ENCODE peak calls at places on chromosomes 6 and 20, in five cellular contexts. E, H, I, K and Q are unnamed samples.

GRCh38 chr6:13615802-13616140 is 636 bp downstream of the NOL7 start:
- DNase-seq in E (peak; percentile 84), K (peak; percentile 22), H (peak; percentile 53), I (no peak), Q (no peak)

GRCh38 chr6:110492584-110492983 is 16.2 kb upstream of the SLC22A16 start:
- DNase-seq in E (no peak), I (no peak), H (no peak), K (no peak), Q (no peak)

GRCh38 chr6:149077208-149077607 is 240.3 kb upstream of the TAB2 start:
- DNase-seq in E (no peak), K (no peak), H (no peak), I (no peak), Q (no peak)

GRCh38 chr6:170102582-170103481 is 188.0 kb downstream of the DLL1 start:
- DNase-seq in E (peak; percentile 78), K (no peak), H (no peak), I (no peak), Q (no peak)

GRCh38 chr6:73538116-73538779 is 17.4 kb upstream of the EEF1A1 start:
- DNase-seq in I (no peak), K (no peak), E (no peak), H (no peak), Q (no peak)

GRCh38 chr6:39812853-39813533 is 20.8 kb downstream of the DAAM2 start:
- DNase-seq in K (no peak), E (no peak), H (peak; percentile 37), I (no peak), Q (no peak)

GRCh38 chr6:150394886-150395285 is 26.1 kb downstream of the IYD start:
- DNase-seq in H (no peak), E (no peak), K (no peak), I (no peak), Q (no peak)

GRCh38 chr6:136753624-136754023 is 38.7 kb downstream of the MAP3K5 start:
- DNase-seq in H (no peak), E (no peak), I (peak; percentile 77), K (no peak), Q (no peak)

GRCh38 chr20:58877374-58878360 is 25.2 kb downstream of the GNAS start:
- DNase-seq in I (no peak), K (no peak), H (peak; percentile 73), E (no peak), Q (no peak)

GRCh38 chr20:19976595-19977372 is 40.4 kb upstream of the NAA20 start:
- DNase-seq in H (peak; percentile 85), I (no peak), K (peak; percentile 66), E (peak; percentile 88), Q (no peak)

GRCh38 chr20:4763261-4763660 is 41.6 kb downstream of the PRND start:
- DNase-seq in E (no peak), I (no peak), K (no peak), H (no peak), Q (no peak)

GRCh38 chr6:16658661-16659060 is 102.6 kb downstream of the ATXN1 start:
- DNase-seq in E (no peak), I (no peak), H (no peak), K (no peak), Q (no peak)

GRCh38 chr20:45944151-45944964 is 9.9 kb downstream of the PCIF1 start:
- DNase-seq in K (no peak), H (no peak), I (no peak), E (no peak), Q (no peak)

GRCh38 chr6:44246663-44247337 is at the start of gene HSP90AB1:
- DNase-seq in I (peak; percentile 95), K (peak; percentile 95), E (peak; percentile 97), H (peak; percentile 98), Q (peak; percentile 98)

GRCh38 chr6:125363360-125364121 is 61.8 kb upstream of the HDDC2 start:
- DNase-seq in K (peak; percentile 86), E (peak; percentile 88), H (peak; percentile 59), I (no peak), Q (no peak)

GRCh38 chr6:157222201-157222981 is 100.9 kb downstream of the TMEM242 start:
- DNase-seq in E (no peak), I (no peak), H (no peak), K (no peak), Q (no peak)

GRCh38 chr6:31900917-31901414 is 920 bp downstream of the ZBTB12 start:
- DNase-seq in I (no peak), H (peak; percentile 34), E (no peak), K (no peak), Q (no peak)

GRCh38 chr20:36720510-36720909 is 25.4 kb downstream of the NDRG3 start:
- DNase-seq in K (no peak), H (no peak), E (no peak), I (no peak), Q (no peak)

GRCh38 chr6:78526432-78526831 is 340.9 kb upstream of the IRAK1BP1 start:
- DNase-seq in K (no peak), H (no peak), E (no peak), I (no peak), Q (no peak)

GRCh38 chr20:62935968-62936585 is 1.9 kb upstream of the GID8 start:
- DNase-seq in I (no peak), E (no peak), K (no peak), H (no peak), Q (no peak)

GRCh38 chr6:96898241-96898851 is 655 bp upstream of the NDUFAF4 start:
- DNase-seq in H (no peak), E (no peak), I (no peak), K (no peak), Q (no peak)

GRCh38 chr6:32668226-32668747 is 1.8 kb upstream of the HLA-DQB1 start:
- DNase-seq in H (peak; percentile 88), E (no peak), K (peak; percentile 78), I (peak; percentile 28), Q (peak; percentile 54)

GRCh38 chr6:26205161-26205624 is 118.0 kb downstream of the HFE start:
- DNase-seq in E (peak; percentile 92), K (peak; percentile 90), I (peak; percentile 84), H (peak; percentile 87), Q (no peak)

GRCh38 chr20:48231253-48231652 is 446.0 kb upstream of the SULF2 start:
- DNase-seq in K (no peak), I (no peak), H (no peak), E (peak; percentile 29), Q (no peak)

GRCh38 chr6:144566868-144567615 is 281.9 kb downstream of the UTRN start:
- DNase-seq in I (no peak), H (no peak), K (no peak), E (no peak), Q (no peak)

GRCh38 chr20:47292581-47292980 is 63.9 kb downstream of the ZMYND8 start:
- DNase-seq in I (no peak), K (no peak), E (no peak), H (no peak), Q (no peak)